ENCODE peak calls at places on chromosome 17, in ten cellular contexts. X is H54; I is iPS-NIHi11; N is NK-92 treated with Interleukin-12 subunit alpha and Interleukin-12 subunit beta, amount 100 ng/mL, for 24 hours; C is activated T-helper 1 cell treated with Interleukin-2 at 50 U/mL for 16 hours; P is stimulated activated CD4-positive, alpha-beta T cell treated with anti-CD3 and anti-CD28 coated beads, Interleukin-1b, Interleukin-23, amount 100 ng/mL, for 1 hour; Z is AML-193; F is activated naive CD4-positive, alpha-beta T cell treated with anti-CD3 and anti-CD28 coated beads for 36 hours; J is GM23248; G is nephron progenitor cell. K is an unnamed sample.
A peak's percentile ranks its signal among the peaks of the same experiment; 100 is the strongest.

GRCh38 chr17:58534901-58535421 is 20.5 kb upstream of the MTMR4 start:
- DNase-seq in X (peak; percentile 99), I (no peak), Z (peak; percentile 92), J (peak; percentile 80), P (no peak), C (no peak), G (no peak), F (no peak), N (no peak), K (no peak)

GRCh38 chr17:59848778-59849177 is 44.0 kb downstream of the TUBD1 start:
- DNase-seq in C (no peak), G (no peak), I (no peak), P (no peak), F (peak; percentile 80), Z (peak; percentile 88), X (no peak), N (peak; percentile 84), J (peak; percentile 60), K (peak; percentile 39)

GRCh38 chr17:51860934-51861561 is 297.5 kb downstream of the CA10 start:
- DNase-seq in F (peak; percentile 38), J (peak; percentile 21), Z (peak; percentile 54), X (peak; percentile 43), N (peak; percentile 2), G (peak; percentile 69), C (no peak), I (peak; percentile 78), P (no peak), K (no peak)

GRCh38 chr17:1737531-1738291 is 5.0 kb upstream of the SERPINF2 start:
- DNase-seq in X (no peak), P (no peak), C (no peak), F (no peak), G (no peak), I (peak; percentile 7), N (no peak), J (no peak), Z (no peak), K (peak; percentile 64)

GRCh38 chr17:44922136-44922535 is 6.8 kb upstream of the GFAP start:
- DNase-seq in I (no peak), X (no peak), J (no peak), C (no peak), Z (no peak), G (no peak), P (no peak), N (no peak), F (no peak), K (no peak)

GRCh38 chr17:68047153-68047846 is 11.8 kb downstream of the KPNA2 start:
- DNase-seq in N (no peak), G (no peak), Z (no peak), C (no peak), F (no peak), P (no peak), I (no peak), X (no peak), J (no peak), K (no peak)

GRCh38 chr17:44309472-44309871 is 1.1 kb downstream of the RUNDC3A start:
- DNase-seq in N (no peak), X (peak; percentile 34), P (no peak), C (no peak), I (no peak), Z (no peak), G (no peak), J (no peak), F (no peak), K (no peak)

GRCh38 chr17:40547079-40547784 is 18.0 kb downstream of the CCR7 start:
- DNase-seq in P (no peak), J (no peak), X (no peak), Z (no peak), C (peak; percentile 59), G (no peak), N (no peak), F (peak; percentile 79), I (no peak), K (no peak)

GRCh38 chr17:2963332-2964027 is 99.9 kb downstream of the OR1D5 start:
- DNase-seq in Z (no peak), F (no peak), P (no peak), X (no peak), N (no peak), C (no peak), J (no peak), I (no peak), G (no peak), K (no peak)

GRCh38 chr17:44872131-44872768 is 24.6 kb downstream of the HIGD1B start:
- DNase-seq in J (peak; percentile 5), F (no peak), N (no peak), C (no peak), P (no peak), X (no peak), G (no peak), Z (no peak), I (no peak), K (no peak)

GRCh38 chr17:75024686-75025397 is 12.4 kb downstream of the MRPL58 start:
- DNase-seq in C (no peak), Z (no peak), P (no peak), G (no peak), I (no peak), X (no peak), J (no peak), F (peak; percentile 57), N (no peak), K (no peak)

GRCh38 chr17:39633570-39634183 is 3.3 kb upstream of the STARD3 start:
- DNase-seq in P (no peak), X (no peak), Z (no peak), C (no peak), I (no peak), F (no peak), N (no peak), J (no peak), G (no peak), K (no peak)

GRCh38 chr17:74361613-74362391 is at the start of gene BTBD17:
- DNase-seq in C (no peak), G (peak; percentile 81), X (peak; percentile 72), P (no peak), J (peak; percentile 55), N (no peak), Z (no peak), F (peak; percentile 50), I (peak; percentile 90), K (peak; percentile 52)

K was measured in upper lobe of left lung.